ENCODE peak calls at places on chromosomes 12 and 14, in eight cellular contexts. P is GM23338, C is endothelial cell of umbilical vein, G is K562, O is H1, D is HCT116, B is GM23248, J is astrocyte. A is an unnamed sample. For H4K20me1, the result is how much of the 10 kb centered on the place peaks cover.

GRCh38 chr14:47332099-47332498 is 343.3 kb downstream of the MDGA2 start:
- DNase-seq in P (no peak), C (no peak), G (no peak), O (no peak), D (no peak), B (no peak), J (no peak), A (no peak)

GRCh38 chr14:35406811-35407630 is 2.5 kb upstream of the NFKBIA start:
- DNase-seq in P (peak), C (peak), G (peak), O (no peak), D (peak), B (peak), J (peak), A (peak)

GRCh38 chr12:128715485-128715884 is 108.3 kb downstream of the SLC15A4 start:
- DNase-seq in P (no peak), C (no peak), G (no peak), O (no peak), D (no peak), B (no peak), J (no peak), A (no peak)

GRCh38 chr12:6852651-6853354 is 853 bp downstream of the USP5 start:
- DNase-seq in P (peak), C (peak), G (peak), O (no peak), D (no peak), B (peak), J (peak), A (peak)

GRCh38 chr14:23936084-23936829 is 17.3 kb upstream of the DHRS4 start:
- DNase-seq in P (no peak), C (no peak), G (no peak), O (no peak), D (no peak), B (no peak), J (no peak), A (no peak)

GRCh38 chr12:102522768-102523167 is 42.4 kb upstream of the IGF1 start:
- DNase-seq in P (peak), C (no peak), G (no peak), O (no peak), D (no peak), B (no peak), J (no peak), A (no peak)

GRCh38 chr12:128767518-128767917 is 56.2 kb downstream of the SLC15A4 start:
- DNase-seq in P (no peak), C (no peak), G (no peak), O (no peak), D (no peak), B (no peak), J (no peak), A (no peak)

GRCh38 chr12:124646385-124647230 is 79.2 kb upstream of the NCOR2 start:
- DNase-seq in P (peak), C (no peak), G (no peak), O (no peak), D (no peak), B (peak), J (no peak), A (no peak)

GRCh38 chr12:100128509-100128908 is 14.2 kb downstream of the BLTP3B start:
- DNase-seq in P (peak), C (peak), G (no peak), O (no peak), D (no peak), B (peak), J (peak), A (peak)

GRCh38 chr12:110284597-110284996 is 3.5 kb downstream of the ATP2A2 start:
- DNase-seq in P (no peak), C (no peak), G (no peak), O (no peak), D (no peak), B (no peak), J (no peak), A (no peak)

DNA sequence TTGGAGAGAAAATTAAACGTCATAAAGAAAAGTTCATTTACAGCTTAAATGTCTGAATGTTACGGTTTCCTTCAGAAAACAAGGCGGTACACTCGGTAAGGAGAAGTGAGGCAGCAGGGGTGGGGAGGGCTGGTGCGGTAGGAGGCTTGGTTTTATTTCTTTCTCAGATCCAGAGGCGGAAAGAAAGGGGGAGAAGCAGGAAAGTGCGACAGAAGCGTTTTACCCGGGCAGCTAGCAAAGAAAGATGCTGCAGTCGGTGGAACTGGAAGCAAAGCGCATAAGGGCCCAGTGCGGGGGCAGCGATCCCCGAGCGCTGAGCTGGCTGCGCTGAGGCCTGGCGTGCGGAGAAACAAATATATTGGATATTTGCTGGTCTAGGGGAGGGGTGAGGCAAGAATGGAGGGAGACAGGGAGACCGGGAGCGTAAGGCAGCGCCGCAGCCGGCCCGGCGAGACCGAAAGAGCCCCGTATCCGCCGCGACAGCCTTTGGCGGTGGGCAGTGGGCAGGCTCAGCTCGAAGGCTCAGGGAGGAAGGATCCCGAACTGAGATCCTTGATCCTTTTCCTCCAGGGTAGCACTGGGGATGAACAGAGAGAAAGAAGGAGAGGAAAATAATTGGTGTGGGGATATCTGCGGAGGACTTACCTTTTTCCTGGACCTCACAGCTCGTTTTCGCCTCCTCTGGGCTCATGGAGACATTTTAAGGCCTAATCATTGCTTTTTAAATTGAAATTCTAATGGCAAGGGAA is 6.4 kb upstream of the HOXC11 start:
- DNase-seq in P (no peak), C (no peak), G (no peak), O (no peak), D (no peak), B (no peak), J (no peak), A (no peak)
- H3K4me2 ChIP-seq in P (peak), C (no peak), G (no peak), O (no peak), D (no peak), B (no peak), J (no peak), A (peak)

DNA sequence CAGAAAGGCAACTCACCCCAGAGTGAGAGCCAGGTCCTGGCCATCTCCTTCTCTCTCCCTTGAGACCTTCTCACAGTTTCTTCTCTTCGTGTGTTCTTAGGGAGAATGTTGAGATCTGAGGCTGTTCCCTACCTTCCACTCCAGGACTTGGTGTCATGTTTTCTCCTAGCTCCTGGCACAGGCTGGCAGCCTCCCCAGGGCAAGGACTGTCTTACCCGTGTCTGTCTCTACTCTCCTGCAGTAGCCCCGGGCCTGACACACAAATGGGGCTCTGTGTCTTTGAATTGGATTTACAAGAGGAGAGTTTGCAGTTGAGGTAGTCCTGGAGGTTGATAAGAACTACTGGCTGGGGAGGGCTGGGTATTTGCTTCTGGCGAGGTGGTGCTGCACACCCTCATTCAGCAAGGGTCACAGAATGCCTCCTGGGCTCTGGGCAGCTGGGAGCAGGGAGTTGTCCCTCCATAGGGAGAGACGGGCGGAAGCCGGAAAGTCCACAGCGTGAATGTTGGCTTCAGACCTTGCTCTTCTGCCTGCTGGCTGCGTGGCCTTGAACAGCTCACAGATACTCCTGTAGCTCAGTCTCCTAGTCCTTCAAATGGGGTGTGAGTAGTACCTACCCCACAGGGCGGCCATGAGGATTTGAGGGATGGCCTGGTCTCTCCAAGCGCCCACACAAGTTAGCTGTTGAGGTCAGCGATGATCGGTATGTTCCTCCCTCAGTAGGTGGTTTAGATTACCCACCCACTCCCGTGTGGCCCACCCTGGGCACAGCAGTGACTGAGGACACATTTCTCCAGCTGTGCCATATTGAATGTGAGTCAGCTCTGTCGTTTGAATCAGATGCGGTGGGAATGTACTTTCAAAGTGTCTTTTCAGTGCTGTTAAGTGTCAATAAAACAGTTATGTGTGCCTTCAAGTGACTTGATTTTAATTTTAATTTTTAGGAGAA is 10.2 kb downstream of the EP400 start:
- DNase-seq in P (no peak), C (no peak), G (no peak), O (no peak), D (no peak), B (no peak), J (no peak), A (no peak)
- H4K20me1 ChIP-seq in P (under half), C (under half), G (half or more), O (under half), D (under half), B (under half), J (half or more), A (half or more)

GRCh38 chr12:4141344-4142270 is 132.0 kb upstream of the CCND2 start:
- DNase-seq in P (no peak), C (no peak), G (no peak), O (no peak), D (no peak), B (no peak), J (no peak), A (no peak)
- H3K4me2 ChIP-seq in P (no peak), C (no peak), G (no peak), O (no peak), D (no peak), B (no peak), J (no peak), A (no peak)

GRCh38 chr12:132492522-132492921 is 2.6 kb downstream of the FBRSL1 start:
- DNase-seq in P (no peak), C (no peak), G (no peak), O (no peak), D (no peak), B (no peak), J (no peak), A (no peak)

GRCh38 chr12:132489602-132490239 is at the start of gene FBRSL1:
- DNase-seq in P (peak), C (peak), G (peak), O (peak), D (peak), B (peak), J (peak), A (peak)

GRCh38 chr12:132490481-132491348 is 764 bp downstream of the FBRSL1 start:
- DNase-seq in P (no peak), C (peak), G (peak), O (no peak), D (no peak), B (peak), J (peak), A (peak)

GRCh38 chr12:132491761-132492378 is 1.9 kb downstream of the FBRSL1 start:
- DNase-seq in P (no peak), C (no peak), G (no peak), O (no peak), D (no peak), B (no peak), J (no peak), A (no peak)

GRCh38 chr12:132491349-132491663 is 1.4 kb downstream of the FBRSL1 start:
- DNase-seq in P (no peak), C (no peak), G (no peak), O (no peak), D (no peak), B (no peak), J (no peak), A (no peak)
- H4K20me1 ChIP-seq in P (under half), C (under half), G (half or more), O (under half), D (under half), B (under half), J (half or more), A (half or more)

GRCh38 chr14:100078997-100079561 is 13.9 kb downstream of the EVL start:
- DNase-seq in P (peak), C (peak), G (peak), O (peak), D (no peak), B (peak), J (peak), A (peak)
- H3K4me2 ChIP-seq in P (no peak), C (no peak), G (peak), O (no peak), D (no peak), B (peak), J (peak), A (no peak)

DNA sequence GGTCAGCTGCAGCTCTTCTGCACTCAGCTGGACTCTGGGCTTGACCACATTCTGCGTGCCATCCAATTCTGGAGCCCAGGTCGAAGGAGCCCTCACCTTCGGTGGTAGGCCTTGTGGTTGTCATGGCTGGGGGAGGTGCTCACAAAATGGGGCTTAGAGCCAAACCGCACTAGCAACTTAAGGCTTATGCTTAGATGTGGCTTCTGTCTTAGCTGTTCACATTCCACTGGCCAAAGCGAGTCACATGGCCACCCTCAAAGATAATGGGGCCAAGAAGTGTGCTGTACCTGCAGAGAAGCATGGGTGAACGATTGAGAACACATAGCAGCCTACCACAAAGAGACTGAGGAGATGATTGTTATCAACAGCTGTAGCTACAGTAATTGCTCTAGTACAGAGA is 334.7 kb upstream of the FKBP4 start:
- DNase-seq in P (no peak), C (no peak), G (no peak), O (no peak), D (no peak), B (no peak), J (peak), A (no peak)
- H4K20me1 ChIP-seq in P (under half), C (under half), G (under half), O (under half), D (under half), B (under half), J (under half), A (under half)

GRCh38 chr12:22034709-22035506 is 11.1 kb upstream of the CMAS start:
- DNase-seq in P (no peak), C (peak), G (no peak), O (no peak), D (no peak), B (peak), J (peak), A (no peak)
- H3K4me2 ChIP-seq in P (no peak), C (no peak), G (no peak), O (no peak), D (no peak), B (no peak), J (peak), A (peak)

GRCh38 chr12:7927470-7927869 is 8.5 kb downstream of the SLC2A3 start:
- DNase-seq in P (no peak), C (no peak), G (no peak), O (no peak), D (no peak), B (no peak), J (no peak), A (no peak)
- H4K20me1 ChIP-seq in P (under half), C (under half), G (under half), O (under half), D (under half), B (under half), J (under half), A (under half)

DNA sequence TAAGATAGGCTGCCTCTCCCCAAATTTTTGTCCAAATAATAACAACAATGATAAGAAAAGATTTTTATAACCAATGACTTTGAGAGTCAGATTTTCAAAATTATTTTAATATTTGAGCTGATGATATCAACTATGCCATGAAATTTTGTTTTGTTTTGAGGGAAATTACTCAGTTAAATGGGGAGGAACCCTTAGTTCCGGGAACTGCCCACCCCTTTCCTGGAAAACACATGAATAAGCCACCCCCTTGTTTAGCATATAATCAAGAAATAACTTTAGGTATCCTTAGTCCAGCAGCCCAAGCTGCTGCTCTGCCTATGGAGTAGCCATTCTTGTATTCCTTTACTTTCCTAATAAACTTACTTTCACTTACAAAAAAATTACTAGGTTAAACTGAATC is 61.4 kb downstream of the HMGA2 start:
- DNase-seq in P (no peak), C (peak), G (no peak), O (no peak), D (no peak), B (no peak), J (no peak), A (no peak)
- H3K4me2 ChIP-seq in P (no peak), C (peak), G (no peak), O (no peak), D (peak), B (no peak), J (no peak), A (no peak)

GRCh38 chr12:116068853-116069252 is 208.6 kb downstream of the MED13L start:
- DNase-seq in P (no peak), C (no peak), G (no peak), O (no peak), D (no peak), B (no peak), J (no peak), A (no peak)

GRCh38 chr12:116067892-116068291 is 209.6 kb downstream of the MED13L start:
- DNase-seq in P (no peak), C (peak), G (no peak), O (no peak), D (no peak), B (no peak), J (no peak), A (no peak)

GRCh38 chr12:116069943-116070342 is 207.6 kb downstream of the MED13L start:
- DNase-seq in P (no peak), C (no peak), G (no peak), O (no peak), D (no peak), B (no peak), J (no peak), A (no peak)

GRCh38 chr12:116066381-116067230 is 210.9 kb downstream of the MED13L start:
- DNase-seq in P (peak), C (peak), G (peak), O (no peak), D (peak), B (peak), J (no peak), A (peak)

DNA sequence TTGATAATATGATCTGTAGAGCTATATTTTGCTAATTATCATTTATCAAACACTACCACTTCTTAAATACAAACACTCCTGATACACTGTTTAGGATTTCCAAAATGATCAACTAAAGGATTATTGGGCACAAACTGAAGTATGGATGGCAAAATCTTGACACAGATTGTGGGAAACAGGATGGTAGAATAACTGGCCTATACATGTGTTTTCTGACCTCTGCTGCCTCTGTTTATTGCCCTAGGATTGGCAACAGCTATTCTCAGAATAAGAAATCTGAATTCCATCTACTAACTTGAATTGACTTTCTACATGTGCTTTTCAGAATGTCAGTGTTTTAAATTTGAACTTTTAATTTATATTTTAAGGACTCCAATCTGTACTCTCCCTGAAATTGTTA is 209.1 kb downstream of the MED13L start:
- DNase-seq in P (no peak), C (no peak), G (no peak), O (no peak), D (no peak), B (no peak), J (no peak), A (no peak)
- H4K20me1 ChIP-seq in P (under half), C (under half), G (under half), O (under half), D (half or more), B (under half), J (half or more), A (half or more)

A was measured in hepatocyte.